ENCODE peak calls at places on chromosomes 11 and 22, in six cellular contexts. A is H1, N is HCT116, H is K562, F is HepG2, S is GM12878. V is an unnamed sample.

GRCh38 chr11:24348908-24349307 is 147.9 kb upstream of the LUZP2 start:
- DNase-seq in A (no peak), N (no peak), H (no peak), F (no peak), S (no peak), V (no peak)

GRCh38 chr11:96143016-96143670 is 199.9 kb downstream of the MAML2 start:
- DNase-seq in A (no peak), N (no peak), H (no peak), F (no peak), S (no peak), V (no peak)

GRCh38 chr11:102144357-102145342 is 34.4 kb downstream of the YAP1 start:
- DNase-seq in A (no peak), N (no peak), H (no peak), F (peak; percentile 60), S (no peak), V (no peak)

GRCh38 chr11:35167451-35167954 is 28.5 kb downstream of the CD44 start:
- DNase-seq in A (no peak), N (no peak), H (no peak), F (no peak), S (no peak), V (no peak)

GRCh38 chr11:126363706-126364245 is 8.3 kb downstream of the ST3GAL4 start:
- DNase-seq in A (no peak), N (no peak), H (no peak), F (no peak), S (no peak), V (no peak)

GRCh38 chr11:44307340-44308099 is 2.4 kb downstream of the ALX4 start:
- DNase-seq in A (no peak), N (no peak), H (no peak), F (no peak), S (no peak), V (no peak)

GRCh38 chr11:130202009-130202817 is 42.6 kb downstream of the ST14 start:
- DNase-seq in A (no peak), N (no peak), H (no peak), F (no peak), S (no peak), V (no peak)

GRCh38 chr11:113378013-113378412 is 9.6 kb upstream of the ANKK1 start:
- DNase-seq in A (no peak), N (no peak), H (no peak), F (no peak), S (no peak), V (no peak)

GRCh38 chr11:100585728-100586127 is 101.4 kb upstream of the ARHGAP42 start:
- DNase-seq in A (no peak), N (no peak), H (no peak), F (no peak), S (no peak), V (no peak)

GRCh38 chr11:8652140-8652539 is 30.3 kb downstream of the TRIM66 start:
- DNase-seq in A (no peak), N (no peak), H (no peak), F (no peak), S (no peak), V (no peak)

GRCh38 chr11:32137263-32137662 is 46.4 kb downstream of the RCN1 start:
- DNase-seq in A (no peak), N (peak; percentile 34), H (no peak), F (no peak), S (no peak), V (no peak)

GRCh38 chr22:27251563-27251962 is 550.0 kb downstream of the MN1 start:
- DNase-seq in A (no peak), N (no peak), H (no peak), F (no peak), S (no peak), V (no peak)

GRCh38 chr22:46054091-46054877 is 77.3 kb upstream of the WNT7B start:
- DNase-seq in A (no peak), N (no peak), H (no peak), F (no peak), S (no peak), V (no peak)

GRCh38 chr11:32792111-32792947 is 2.1 kb downstream of the CCDC73 start:
- DNase-seq in A (no peak), N (peak; percentile 4), H (no peak), F (no peak), S (no peak), V (no peak)

GRCh38 chr11:2940166-2940929 is 11.1 kb upstream of the PHLDA2 start:
- DNase-seq in A (no peak), N (peak; percentile 53), H (no peak), F (peak; percentile 46), S (no peak), V (no peak)

GRCh38 chr22:28629420-28630184 is 50.0 kb downstream of the TTC28 start:
- DNase-seq in A (no peak), N (peak; percentile 19), H (no peak), F (peak; percentile 4), S (no peak), V (no peak)

GRCh38 chr22:46070722-46071450 is 79.4 kb upstream of the PPARA start:
- DNase-seq in A (no peak), N (no peak), H (no peak), F (no peak), S (no peak), V (no peak)

GRCh38 chr11:68028802-68029475 is 1.5 kb upstream of the NDUFS8 start:
- DNase-seq in A (no peak), N (no peak), H (no peak), F (no peak), S (no peak), V (no peak)

GRCh38 chr11:957201-957920 is 31.7 kb downstream of the AP2A2 start:
- DNase-seq in A (no peak), N (no peak), H (no peak), F (no peak), S (no peak), V (no peak)

GRCh38 chr22:29079218-29079901 is 6.5 kb downstream of the KREMEN1 start:
- DNase-seq in A (no peak), N (no peak), H (peak; percentile 12), F (no peak), S (no peak), V (no peak)

GRCh38 chr11:109552376-109552775 is 130.4 kb downstream of the C11orf87 start:
- DNase-seq in A (no peak), N (no peak), H (no peak), F (no peak), S (no peak), V (no peak)

GRCh38 chr11:123180574-123180973 is 14.5 kb downstream of the CLMP start:
- DNase-seq in A (no peak), N (no peak), H (no peak), F (no peak), S (no peak), V (no peak)

GRCh38 chr22:39496131-39496838 is 5.8 kb upstream of the MIEF1 start:
- DNase-seq in A (no peak), N (peak; percentile 56), H (peak; percentile 45), F (peak; percentile 74), S (no peak), V (no peak)

GRCh38 chr22:47839586-47840245 is 1077.3 kb downstream of the TBC1D22A start:
- DNase-seq in A (no peak), N (no peak), H (no peak), F (no peak), S (no peak), V (no peak)

GRCh38 chr22:47835726-47836125 is 1073.3 kb downstream of the TBC1D22A start:
- DNase-seq in A (no peak), N (peak; percentile 18), H (no peak), F (peak; percentile 15), S (no peak), V (no peak)

GRCh38 chr22:47837703-47838102 is 1075.3 kb downstream of the TBC1D22A start:
- DNase-seq in A (peak; percentile 17), N (peak; percentile 13), H (peak; percentile 41), F (peak; percentile 30), S (no peak), V (peak; percentile 15)

GRCh38 chr22:47841166-47841565 is 1078.7 kb downstream of the TBC1D22A start:
- DNase-seq in A (no peak), N (no peak), H (no peak), F (no peak), S (no peak), V (no peak)

DNA sequence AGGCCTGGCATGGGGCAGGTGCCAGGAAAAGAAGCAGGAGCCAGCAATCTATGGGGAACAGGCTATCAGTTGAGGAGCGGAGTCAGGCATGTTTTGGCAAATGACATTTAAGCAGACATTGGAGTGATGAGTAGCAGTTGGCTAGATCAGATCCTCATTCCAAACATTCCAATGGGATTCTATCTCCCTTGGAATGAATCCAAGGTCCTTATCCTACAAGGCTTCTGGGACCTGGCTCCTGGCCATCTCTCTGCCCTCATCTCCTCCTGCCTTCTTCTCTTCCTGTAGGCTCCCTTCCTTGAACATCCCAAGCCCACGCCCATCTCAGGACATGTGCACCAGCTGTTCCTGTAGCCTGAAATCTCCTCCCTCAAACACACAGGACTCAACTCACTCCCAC is 1074.5 kb downstream of the TBC1D22A start:
- DNase-seq in A (no peak), N (no peak), H (no peak), F (no peak), S (no peak), V (no peak)
- TF ChIP-seq ZNF274 in A (no peak), N (no peak), H (no peak), F (no peak), S (no peak), V (no peak)

GRCh38 chr11:66363187-66363601 is 8.4 kb downstream of the SLC29A2 start:
- DNase-seq in A (no peak), N (no peak), H (no peak), F (no peak), S (no peak), V (no peak)
- TF ChIP-seq YY1 in A (no peak), N (no peak), H (no peak), F (no peak), S (no peak), V (no peak)

GRCh38 chr11:63993983-63994382 is 7.7 kb downstream of the OTUB1 start:
- DNase-seq in A (no peak), N (no peak), H (no peak), F (no peak), S (no peak), V (no peak)
- H3K4me1 ChIP-seq in A (peaks cover 14% of the 10 kb centered on the region), N (no peaks in the 10 kb centered on the region), H (peaks cover 21% of the 10 kb centered on the region), F (no peaks in the 10 kb centered on the region), S (no peaks in the 10 kb centered on the region), V (peaks cover 22% of the 10 kb centered on the region)

GRCh38 chr22:37716708-37717107 is 19.9 kb downstream of the TRIOBP start:
- DNase-seq in A (no peak), N (no peak), H (no peak), F (no peak), S (no peak), V (no peak)
- TF ChIP-seq ZNF274 in A (no peak), N (no peak), H (no peak), F (no peak), S (no peak), V (no peak)

GRCh38 chr11:18452927-18453326 is 2.7 kb upstream of the LDHAL6A start:
- DNase-seq in A (no peak), N (no peak), H (no peak), F (no peak), S (no peak), V (no peak)
- TF ChIP-seq YY1 in A (no peak), N (no peak), H (no peak), F (no peak), S (no peak), V (no peak)

GRCh38 chr22:19805821-19806212 is 45.2 kb downstream of the TBX1 start:
- DNase-seq in A (no peak), N (no peak), H (no peak), F (no peak), S (no peak), V (no peak)
- H3K4me1 ChIP-seq in A (no peaks in the 10 kb centered on the region), N (peaks cover 16% of the 10 kb centered on the region), H (peaks cover 67% of the 10 kb centered on the region), F (no peaks in the 10 kb centered on the region), S (no peaks in the 10 kb centered on the region), V (peaks cover 6% of the 10 kb centered on the region)

GRCh38 chr22:21762712-21763581 is 27.4 kb upstream of the YPEL1 start:
- DNase-seq in A (no peak), N (no peak), H (no peak), F (no peak), S (no peak), V (no peak)
- TF ChIP-seq ZNF274 in A (no peak), N (no peak), H (no peak), F (no peak), S (no peak), V (no peak)